ENCODE peak calls at places on chromosome 13, in seven cellular contexts. U is AG04450; F is cardiac fibroblast; S is dorsolateral prefrontal cortex; C is endodermal cell; R is astrocyte of the spinal cord; N is CD8-positive, alpha-beta T cell. X is an unnamed sample.

GRCh38 chr13:25489238-25489637 is 117.5 kb downstream of the ATP8A2 start:
- DNase-seq in U (no peak), F (no peak), S (peak), C (peak), R (no peak), N (no peak), X (no peak)

GRCh38 chr13:31909889-31910551 is 121.6 kb upstream of the FRY start:
- DNase-seq in U (peak), F (peak), S (peak), C (peak), R (peak), N (peak), X (no peak)

GRCh38 chr13:32528358-32528757 is 10.2 kb downstream of the N4BP2L2 start:
- DNase-seq in U (no peak), F (peak), S (no peak), C (no peak), R (no peak), N (no peak), X (no peak)

GRCh38 chr13:31982540-31982939 is 49.0 kb upstream of the FRY start:
- DNase-seq in U (peak), F (peak), S (no peak), C (no peak), R (peak), N (no peak), X (peak)

GRCh38 chr13:54852831-54853230 is 1824.2 kb downstream of the OLFM4 start:
- DNase-seq in U (no peak), F (no peak), S (no peak), C (no peak), R (no peak), N (no peak), X (no peak)

GRCh38 chr13:109941951-109942350 is 155.6 kb upstream of the IRS2 start:
- DNase-seq in U (no peak), F (peak), S (no peak), C (no peak), R (no peak), N (no peak), X (peak)

GRCh38 chr13:48564046-48564445 is 31.2 kb upstream of the RCBTB2 start:
- DNase-seq in U (no peak), F (peak), S (no peak), C (no peak), R (no peak), N (no peak), X (no peak)

GRCh38 chr13:30463820-30464495 is 1.8 kb downstream of the HMGB1 start:
- DNase-seq in U (no peak), F (peak), S (peak), C (peak), R (peak), N (peak), X (no peak)

GRCh38 chr13:49953560-49953959 is 17.4 kb upstream of the SPRYD7 start:
- DNase-seq in U (no peak), F (no peak), S (no peak), C (no peak), R (no peak), N (no peak), X (no peak)

GRCh38 chr13:25733061-25733491 is 318.7 kb downstream of the SHISA2 start:
- DNase-seq in U (no peak), F (peak), S (no peak), C (no peak), R (peak), N (no peak), X (no peak)

GRCh38 chr13:46386996-46387851 is at the start of gene RUBCNL:
- DNase-seq in U (no peak), F (peak), S (peak), C (peak), R (peak), N (no peak), X (no peak)

GRCh38 chr13:46071590-46072249 is 19.2 kb upstream of the ZC3H13 start:
- DNase-seq in U (no peak), F (no peak), S (no peak), C (peak), R (no peak), N (no peak), X (no peak)

GRCh38 chr13:32001392-32001768 is 30.2 kb upstream of the FRY start:
- DNase-seq in U (no peak), F (peak), S (no peak), C (peak), R (peak), N (no peak), X (no peak)

GRCh38 chr13:46551410-46552301 is 1.3 kb upstream of the LRCH1 start:
- DNase-seq in U (no peak), F (peak), S (peak), C (peak), R (peak), N (peak), X (no peak)

GRCh38 chr13:28137556-28137955 is 789 bp upstream of the PAN3 start:
- DNase-seq in U (no peak), F (peak), S (no peak), C (no peak), R (no peak), N (no peak), X (no peak)

GRCh38 chr13:28138012-28138755 is at the start of gene PAN3:
- DNase-seq in U (peak), F (peak), S (peak), C (peak), R (peak), N (peak), X (peak)

GRCh38 chr13:28136916-28137315 is 1.4 kb upstream of the PAN3 start:
- DNase-seq in U (no peak), F (no peak), S (no peak), C (no peak), R (no peak), N (no peak), X (no peak)

GRCh38 chr13:28140433-28141125 is 2.2 kb downstream of the PAN3 start:
- DNase-seq in U (no peak), F (peak), S (no peak), C (peak), R (no peak), N (no peak), X (no peak)

DNA sequence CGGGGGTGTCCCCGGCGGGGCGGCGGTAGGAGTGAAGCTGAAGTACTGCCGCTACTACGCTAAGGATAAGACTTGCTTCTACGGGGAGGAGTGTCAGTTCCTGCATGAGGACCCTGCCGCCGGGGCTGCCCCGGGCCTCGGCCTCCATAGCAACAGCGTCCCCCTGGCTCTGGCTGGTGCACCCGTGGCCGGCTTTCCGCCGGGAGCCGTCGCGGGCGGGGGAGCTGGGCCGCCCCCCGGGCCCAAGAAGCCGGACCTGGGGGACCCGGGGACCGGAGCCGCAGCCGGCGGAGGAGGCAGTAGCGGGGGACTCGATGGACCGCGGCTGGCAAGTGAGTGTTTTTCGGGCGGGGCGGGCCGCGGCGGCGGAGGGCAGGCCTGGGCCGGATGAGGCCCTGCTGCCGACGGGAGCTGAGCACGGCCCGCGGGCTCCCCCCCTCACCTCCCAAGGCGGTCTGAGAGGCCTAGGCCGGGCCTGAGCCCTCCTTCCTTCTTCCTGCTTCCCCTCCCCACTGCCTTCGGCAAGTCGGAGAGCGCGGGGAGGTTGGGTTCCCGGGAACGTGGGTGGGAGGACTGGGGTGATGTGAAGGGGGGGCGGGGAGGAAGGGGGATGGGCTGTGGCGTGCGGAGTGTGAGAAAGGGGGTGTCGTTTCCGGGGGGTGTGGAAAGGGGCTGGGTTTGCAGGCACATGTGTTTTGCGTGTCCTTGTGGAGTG is 568 bp downstream of the PAN3 start:
- DNase-seq in U (peak), F (peak), S (peak), C (peak), R (peak), N (peak), X (peak)
- TF ChIP-seq CTCF in U (no peak), F (no peak), S (no peak), C (no peak), R (no peak), N (no peak), X (no peak)

GRCh38 chr13:98207411-98207810 is 30.3 kb upstream of the RNF113B start:
- DNase-seq in U (no peak), F (peak), S (no peak), C (no peak), R (no peak), N (no peak), X (no peak)

GRCh38 chr13:98204546-98204945 is 27.5 kb upstream of the RNF113B start:
- DNase-seq in U (no peak), F (no peak), S (no peak), C (no peak), R (no peak), N (no peak), X (no peak)

GRCh38 chr13:98203641-98204326 is 26.7 kb upstream of the RNF113B start:
- DNase-seq in U (no peak), F (no peak), S (no peak), C (no peak), R (no peak), N (no peak), X (no peak)

GRCh38 chr13:98208606-98209005 is 31.5 kb upstream of the RNF113B start:
- DNase-seq in U (no peak), F (no peak), S (no peak), C (no peak), R (no peak), N (no peak), X (no peak)

DNA sequence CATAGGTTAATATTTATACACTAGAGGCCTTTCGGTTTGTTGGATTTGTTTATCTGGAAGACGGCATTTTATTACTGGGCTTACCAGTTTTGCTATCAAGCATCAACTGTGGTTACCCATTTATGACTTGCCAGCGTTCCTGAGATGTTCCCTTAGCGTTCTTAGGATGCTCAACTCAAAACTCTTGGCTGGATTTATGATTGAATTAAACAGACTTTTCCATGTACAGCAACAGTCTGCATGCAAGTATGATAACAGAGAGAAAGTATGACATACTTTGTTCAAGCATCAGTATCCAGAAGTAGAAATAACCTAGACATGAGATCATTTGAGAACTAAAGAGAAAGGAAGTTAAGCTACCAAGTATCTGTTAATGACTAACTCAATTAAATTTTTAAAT is 29.9 kb upstream of the RNF113B start:
- DNase-seq in U (peak), F (peak), S (no peak), C (no peak), R (peak), N (no peak), X (peak)
- H3K4me3 ChIP-seq in U (no peak), F (no peak), S (no peak), C (no peak), R (no peak), N (no peak), X (no peak)

GRCh38 chr13:33606692-33607091 is 211.3 kb upstream of the RFC3 start:
- DNase-seq in U (no peak), F (peak), S (peak), C (peak), R (peak), N (no peak), X (no peak)
- TF ChIP-seq CTCF in U (no peak), F (no peak), S (no peak), C (peak), R (no peak), N (no peak), X (peak)

DNA sequence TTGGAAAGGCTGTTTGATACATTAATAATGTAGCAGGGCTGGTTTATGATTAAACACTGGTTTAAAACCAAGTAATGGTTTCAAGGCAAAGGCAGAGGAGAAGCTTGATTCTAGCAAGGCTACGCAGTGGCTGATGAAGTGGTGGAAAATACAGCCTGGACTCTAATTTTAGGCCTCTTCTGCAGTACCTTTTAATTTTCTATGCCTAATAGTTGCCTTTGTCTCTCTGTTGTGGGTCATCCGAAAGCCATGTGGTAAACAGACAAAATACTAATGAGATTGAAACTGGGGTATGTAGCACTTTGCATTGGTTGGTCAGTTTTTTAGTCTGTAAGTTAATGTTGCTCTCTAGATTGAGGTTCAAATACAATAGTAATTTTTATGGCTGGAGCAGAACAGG is 3.3 kb downstream of the LMO7 start:
- DNase-seq in U (no peak), F (no peak), S (no peak), C (no peak), R (no peak), N (no peak), X (no peak)
- H3K4me3 ChIP-seq in U (peak), F (no peak), S (no peak), C (no peak), R (peak), N (no peak), X (peak)

GRCh38 chr13:43894438-43894837 is 14.7 kb downstream of the LACC1 start:
- DNase-seq in U (no peak), F (no peak), S (no peak), C (no peak), R (no peak), N (no peak), X (no peak)
- TF ChIP-seq CTCF in U (peak), F (peak), S (peak), C (peak), R (peak), N (peak), X (no peak)

GRCh38 chr13:108342369-108343289 is 73.1 kb downstream of the TNFSF13B start:
- DNase-seq in U (peak), F (peak), S (no peak), C (no peak), R (peak), N (no peak), X (no peak)
- H3K4me3 ChIP-seq in U (no peak), F (no peak), S (no peak), C (no peak), R (no peak), N (no peak), X (no peak)

GRCh38 chr13:112638919-112639318 is 50.9 kb upstream of the ATP11A start:
- DNase-seq in U (no peak), F (no peak), S (no peak), C (peak), R (no peak), N (no peak), X (no peak)

GRCh38 chr13:112635323-112635722 is 47.4 kb upstream of the TUBGCP3 start:
- DNase-seq in U (no peak), F (no peak), S (no peak), C (peak), R (no peak), N (no peak), X (no peak)

GRCh38 chr13:112636401-112636975 is 48.5 kb upstream of the TUBGCP3 start:
- DNase-seq in U (no peak), F (no peak), S (no peak), C (peak), R (no peak), N (no peak), X (no peak)

GRCh38 chr13:112638157-112638750 is 50.3 kb upstream of the TUBGCP3 start:
- DNase-seq in U (no peak), F (no peak), S (no peak), C (peak), R (no peak), N (no peak), X (no peak)

GRCh38 chr13:112637017-112637801 is 49.3 kb upstream of the TUBGCP3 start:
- DNase-seq in U (no peak), F (no peak), S (no peak), C (peak), R (no peak), N (no peak), X (no peak)
- TF ChIP-seq CTCF in U (no peak), F (no peak), S (no peak), C (peak), R (no peak), N (no peak), X (no peak)

DNA sequence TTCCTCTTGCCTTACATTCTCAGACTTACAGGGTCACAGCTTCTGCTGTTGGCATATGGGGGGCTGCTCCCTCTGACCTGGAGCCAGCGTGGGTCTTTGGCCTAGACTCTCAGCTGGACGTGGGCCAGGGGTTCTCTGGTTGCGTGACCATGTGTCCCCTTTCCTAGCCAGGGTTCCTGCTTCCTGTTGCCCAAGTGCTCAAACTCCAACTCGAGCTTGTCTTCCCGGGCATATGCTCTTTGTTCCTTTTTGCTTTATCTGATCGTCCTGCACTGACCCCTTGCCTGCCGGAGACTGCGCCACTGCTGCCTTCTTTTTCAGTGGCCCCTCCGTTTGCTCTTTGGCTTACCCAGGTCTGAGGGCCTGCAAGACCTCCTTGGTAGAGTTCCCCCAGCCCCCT is 25.3 kb upstream of the GPR183 start:
- DNase-seq in U (no peak), F (no peak), S (no peak), C (no peak), R (no peak), N (no peak), X (no peak)
- H3K4me3 ChIP-seq in U (no peak), F (no peak), S (no peak), C (no peak), R (no peak), N (no peak), X (no peak)

GRCh38 chr13:27536361-27537101 is 83.8 kb downstream of the LNX2 start:
- DNase-seq in U (no peak), F (no peak), S (no peak), C (no peak), R (no peak), N (no peak), X (no peak)

GRCh38 chr13:27542220-27542619 is 78.1 kb downstream of the LNX2 start:
- DNase-seq in U (no peak), F (no peak), S (no peak), C (no peak), R (no peak), N (no peak), X (no peak)

GRCh38 chr13:27535546-27535945 is 84.8 kb downstream of the LNX2 start:
- DNase-seq in U (no peak), F (no peak), S (no peak), C (no peak), R (no peak), N (no peak), X (no peak)

DNA sequence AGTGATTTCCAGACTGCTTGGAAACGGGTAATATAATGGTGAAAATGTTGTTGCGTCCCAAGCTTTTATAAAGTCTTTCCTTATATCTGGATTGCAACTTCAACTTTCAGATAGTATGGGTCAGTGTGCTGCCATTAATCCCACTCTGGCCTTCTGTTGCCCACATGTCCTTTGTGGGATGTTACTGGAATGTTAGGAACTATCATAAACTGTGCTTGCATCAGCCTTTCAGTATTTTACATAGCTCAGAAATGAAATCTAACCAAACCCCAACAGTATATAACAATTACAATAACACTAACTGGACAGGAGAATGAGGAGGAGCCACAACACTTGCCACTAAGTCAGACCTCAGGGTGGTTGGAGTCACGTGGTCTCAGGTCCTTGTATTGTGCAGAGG is 78.9 kb downstream of the LNX2 start:
- DNase-seq in U (no peak), F (no peak), S (no peak), C (no peak), R (no peak), N (no peak), X (peak)
- TF ChIP-seq CTCF in U (no peak), F (no peak), S (no peak), C (no peak), R (no peak), N (no peak), X (no peak)

X was measured in AG09309.